ENCODE peak calls at places on chromosomes 5 and 9, in four cellular contexts. One of them, this sample, is unnamed.

GRCh38 chr5:178120661-178121357 is 7.5 kb downstream of the N4BP3 start:
- DNase-seq in CD4-positive, alpha-beta memory T cell: peak; percentile 88
- DNase-seq in brain microvascular endothelial cell: peak; percentile 41
- DNase-seq in uterus: peak; percentile 75
- DNase-seq in this sample: peak; percentile 83

GRCh38 chr5:91586232-91586631 is 203.1 kb upstream of the ARRDC3 start:
- DNase-seq in uterus: no peak
- DNase-seq in CD4-positive, alpha-beta memory T cell: no peak
- DNase-seq in brain microvascular endothelial cell: no peak
- DNase-seq in this sample: no peak

GRCh38 chr5:132376694-132377641 is 7.5 kb downstream of the SLC22A5 start:
- DNase-seq in brain microvascular endothelial cell: no peak
- DNase-seq in uterus: peak; percentile 45
- DNase-seq in CD4-positive, alpha-beta memory T cell: no peak
- DNase-seq in this sample: no peak

GRCh38 chr5:39341934-39342333 is 22.4 kb downstream of the C9 start:
- DNase-seq in CD4-positive, alpha-beta memory T cell: no peak
- DNase-seq in uterus: no peak
- DNase-seq in brain microvascular endothelial cell: no peak
- DNase-seq in this sample: no peak

GRCh38 chr5:43802119-43802518 is 199.1 kb downstream of the NNT start:
- DNase-seq in CD4-positive, alpha-beta memory T cell: no peak
- DNase-seq in uterus: no peak
- DNase-seq in brain microvascular endothelial cell: peak; percentile 28
- DNase-seq in this sample: no peak

GRCh38 chr5:56585466-56585865 is 229.9 kb upstream of the MAP3K1 start:
- DNase-seq in brain microvascular endothelial cell: no peak
- DNase-seq in CD4-positive, alpha-beta memory T cell: no peak
- DNase-seq in uterus: no peak
- DNase-seq in this sample: no peak

GRCh38 chr9:111815200-111816070 is 20.7 kb upstream of the SHOC1 start:
- DNase-seq in uterus: no peak
- DNase-seq in brain microvascular endothelial cell: no peak
- DNase-seq in CD4-positive, alpha-beta memory T cell: no peak
- DNase-seq in this sample: no peak

GRCh38 chr5:125190232-125191051 is 444.0 kb upstream of the ZNF608 start:
- DNase-seq in uterus: no peak
- DNase-seq in CD4-positive, alpha-beta memory T cell: no peak
- DNase-seq in brain microvascular endothelial cell: no peak
- DNase-seq in this sample: no peak

GRCh38 chr5:151923865-151924264 is 786 bp downstream of the GLRA1 start:
- DNase-seq in CD4-positive, alpha-beta memory T cell: no peak
- DNase-seq in brain microvascular endothelial cell: no peak
- DNase-seq in uterus: no peak
- DNase-seq in this sample: no peak

GRCh38 chr9:83199240-83199639 is 136.3 kb upstream of the RASEF start:
- DNase-seq in CD4-positive, alpha-beta memory T cell: no peak
- DNase-seq in uterus: no peak
- DNase-seq in brain microvascular endothelial cell: peak; percentile 67
- DNase-seq in this sample: no peak

GRCh38 chr9:91921371-91921770 is 28.7 kb downstream of the ROR2 start:
- DNase-seq in CD4-positive, alpha-beta memory T cell: no peak
- DNase-seq in brain microvascular endothelial cell: no peak
- DNase-seq in uterus: no peak
- DNase-seq in this sample: no peak

GRCh38 chr5:180209137-180209581 is at the start of gene RASGEF1C:
- DNase-seq in brain microvascular endothelial cell: no peak
- DNase-seq in CD4-positive, alpha-beta memory T cell: peak; percentile 57
- DNase-seq in uterus: peak; percentile 38
- DNase-seq in this sample: peak; percentile 43

GRCh38 chr5:149618581-149619248 is 37.4 kb downstream of the ARHGEF37 start:
- DNase-seq in CD4-positive, alpha-beta memory T cell: no peak
- DNase-seq in brain microvascular endothelial cell: peak; percentile 69
- DNase-seq in uterus: peak; percentile 33
- DNase-seq in this sample: no peak

GRCh38 chr9:127909839-127910273 is 7.0 kb downstream of the ST6GALNAC4 start:
- DNase-seq in brain microvascular endothelial cell: no peak
- DNase-seq in CD4-positive, alpha-beta memory T cell: no peak
- DNase-seq in uterus: no peak
- DNase-seq in this sample: no peak

GRCh38 chr5:76960004-76960625 is 7.3 kb downstream of the CRHBP start:
- DNase-seq in uterus: no peak
- DNase-seq in brain microvascular endothelial cell: peak; percentile 42
- DNase-seq in CD4-positive, alpha-beta memory T cell: no peak
- DNase-seq in this sample: no peak

GRCh38 chr5:88785396-88786216 is 97.4 kb downstream of the MEF2C start:
- DNase-seq in brain microvascular endothelial cell: peak; percentile 93
- DNase-seq in CD4-positive, alpha-beta memory T cell: no peak
- DNase-seq in uterus: peak; percentile 28
- DNase-seq in this sample: peak; percentile 56
- H3K4me3 ChIP-seq in brain microvascular endothelial cell: peak overlapping the region; percentile 24
- H3K4me3 ChIP-seq in CD4-positive, alpha-beta memory T cell: no peak overlapping the region
- H3K4me3 ChIP-seq in uterus: no peak overlapping the region
- H3K4me3 ChIP-seq in this sample: no peak overlapping the region

GRCh38 chr5:78095119-78095518 is 199.4 kb downstream of the AP3B1 start:
- DNase-seq in CD4-positive, alpha-beta memory T cell: no peak
- DNase-seq in uterus: no peak
- DNase-seq in brain microvascular endothelial cell: no peak
- DNase-seq in this sample: no peak
- H3K4me3 ChIP-seq in CD4-positive, alpha-beta memory T cell: no peak overlapping the region
- H3K4me3 ChIP-seq in uterus: no peak overlapping the region
- H3K4me3 ChIP-seq in brain microvascular endothelial cell: no peak overlapping the region
- H3K4me3 ChIP-seq in this sample: no peak overlapping the region

DNA sequence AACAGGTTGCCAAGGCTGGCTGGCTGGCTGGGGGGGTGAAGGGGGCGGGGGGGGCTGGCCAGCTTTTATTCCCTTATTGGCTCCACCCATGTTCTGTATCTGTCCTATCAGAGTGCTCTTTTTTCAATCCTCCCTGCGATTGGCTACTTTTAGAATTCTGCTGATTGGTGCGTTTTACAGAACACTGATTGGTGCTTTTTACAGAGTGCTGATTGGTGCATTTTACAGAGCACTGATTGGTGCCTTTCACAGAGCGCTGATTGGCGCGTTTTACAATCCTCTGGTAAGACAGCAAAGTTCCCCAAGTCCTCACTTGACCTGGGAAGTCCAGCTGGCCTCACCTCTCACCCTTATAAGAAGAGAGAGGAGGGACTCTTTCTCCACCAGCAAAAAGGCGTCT is 175.9 kb downstream of the ERCC6L2 start:
- DNase-seq in CD4-positive, alpha-beta memory T cell: no peak
- DNase-seq in uterus: no peak
- DNase-seq in brain microvascular endothelial cell: no peak
- DNase-seq in this sample: no peak
- H3K4me3 ChIP-seq in CD4-positive, alpha-beta memory T cell: no peak overlapping the region
- H3K4me3 ChIP-seq in uterus: no peak overlapping the region
- H3K4me3 ChIP-seq in brain microvascular endothelial cell: no peak overlapping the region
- H3K4me3 ChIP-seq in this sample: no peak overlapping the region

DNA sequence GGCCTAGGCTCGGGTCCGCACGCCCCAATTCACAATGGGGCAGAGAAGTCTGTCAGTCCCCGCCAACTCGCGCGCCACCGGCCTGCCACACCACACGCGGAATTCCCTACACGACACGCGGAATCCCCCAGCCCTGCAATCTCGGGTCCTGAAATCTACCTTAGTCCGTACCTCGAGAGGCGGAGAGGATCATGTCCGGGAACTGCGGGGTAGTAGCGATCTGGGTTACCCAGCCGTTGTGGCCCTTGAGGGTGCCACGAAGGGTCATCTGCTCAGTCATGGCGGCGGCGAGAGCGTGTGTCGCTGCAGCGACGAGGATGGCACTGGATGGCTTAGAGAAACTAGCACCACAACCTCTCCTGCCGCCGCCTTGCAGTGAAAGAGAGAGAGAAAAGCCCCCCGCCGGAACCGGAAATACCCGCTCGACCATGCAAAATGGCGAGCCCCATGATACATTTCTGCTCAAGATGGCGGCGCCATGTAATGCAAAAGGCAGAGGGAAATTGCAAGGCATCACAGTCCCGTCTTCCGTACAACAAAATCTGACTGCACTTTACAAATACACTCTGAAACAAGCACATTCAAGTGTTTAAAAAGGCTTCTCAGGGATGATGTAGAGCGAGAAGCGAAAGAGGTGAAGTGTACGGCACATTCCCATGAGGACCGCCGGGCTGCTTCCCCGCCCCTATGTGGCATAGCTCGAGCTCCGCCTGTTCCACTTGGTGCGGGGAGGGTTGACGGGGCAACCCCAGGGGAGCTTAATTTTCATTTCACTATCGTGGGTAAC is at the start of gene RACK1:
- DNase-seq in brain microvascular endothelial cell: peak; percentile 88
- DNase-seq in CD4-positive, alpha-beta memory T cell: peak; percentile 90
- DNase-seq in uterus: peak; percentile 86
- DNase-seq in this sample: peak; percentile 92
- H3K4me3 ChIP-seq in brain microvascular endothelial cell: peak within 1 kb of the TSS; percentile 99
- H3K4me3 ChIP-seq in CD4-positive, alpha-beta memory T cell: peak within 1 kb of the TSS; percentile 98
- H3K4me3 ChIP-seq in uterus: peak within 1 kb of the TSS; percentile 92
- H3K4me3 ChIP-seq in this sample: peak within 1 kb of the TSS; percentile 96

GRCh38 chr9:134943836-134944235 is 26.1 kb upstream of the FCN1 start:
- DNase-seq in CD4-positive, alpha-beta memory T cell: no peak
- DNase-seq in brain microvascular endothelial cell: no peak
- DNase-seq in uterus: no peak
- DNase-seq in this sample: no peak
- H3K4me3 ChIP-seq in CD4-positive, alpha-beta memory T cell: no peak overlapping the region
- H3K4me3 ChIP-seq in brain microvascular endothelial cell: no peak overlapping the region
- H3K4me3 ChIP-seq in uterus: no peak overlapping the region
- H3K4me3 ChIP-seq in this sample: no peak overlapping the region

This sample was measured in lung.